ENCODE peak calls at places on chromosomes 13 and 19, in eight cellular contexts. B is H9, C is ascending aorta, U is natural killer cell, G is foreskin fibroblast, P is heart right ventricle, R is activated B cell treated with CpG ODN at 0.5 μM for 24 hours, K is IMR-90. F is an unnamed sample.
A peak's percentile ranks its signal among the peaks of the same experiment; 100 is the strongest.

GRCh38 chr13:95115525-95115924 is 185.7 kb downstream of the ABCC4 start:
- DNase-seq in B (no peak), C (no peak), U (no peak), G (no peak), P (no peak), R (no peak), K (no peak), F (no peak)

GRCh38 chr13:20588529-20589110 is 21.7 kb downstream of the IFT88 start:
- DNase-seq in B (no peak), C (no peak), U (no peak), G (no peak), P (no peak), R (no peak), K (no peak), F (no peak)

GRCh38 chr13:56659041-56659471 is 481.7 kb upstream of the PRR20A start:
- DNase-seq in B (no peak), C (no peak), U (no peak), G (no peak), P (no peak), R (no peak), K (no peak), F (no peak)

GRCh38 chr19:388691-389090 is 20.3 kb downstream of the C2CD4C start:
- DNase-seq in B (no peak), C (no peak), U (no peak), G (no peak), P (no peak), R (no peak), K (no peak), F (no peak)

GRCh38 chr19:35845215-35846037 is 6.9 kb downstream of the NPHS1 start:
- DNase-seq in B (peak; percentile 70), C (no peak), U (no peak), G (peak; percentile 36), P (no peak), R (no peak), K (no peak), F (peak; percentile 43)

GRCh38 chr13:101474419-101474957 is 22.0 kb downstream of the ITGBL1 start:
- DNase-seq in B (peak; percentile 60), C (no peak), U (no peak), G (peak; percentile 87), P (no peak), R (no peak), K (peak; percentile 91), F (peak; percentile 41)

GRCh38 chr13:33092422-33092987 is 76.3 kb downstream of the KL start:
- DNase-seq in B (no peak), C (no peak), U (no peak), G (no peak), P (no peak), R (no peak), K (no peak), F (no peak)

GRCh38 chr13:109900320-109900719 is 113.9 kb upstream of the IRS2 start:
- DNase-seq in B (no peak), C (no peak), U (no peak), G (no peak), P (no peak), R (no peak), K (no peak), F (no peak)

GRCh38 chr13:33204130-33204927 is 81.2 kb downstream of the STARD13 start:
- DNase-seq in B (no peak), C (no peak), U (no peak), G (peak; percentile 96), P (peak; percentile 87), R (no peak), K (peak; percentile 90), F (no peak)

GRCh38 chr13:29934531-29935308 is 84.3 kb upstream of the UBL3 start:
- DNase-seq in B (no peak), C (no peak), U (no peak), G (no peak), P (no peak), R (no peak), K (no peak), F (no peak)

GRCh38 chr19:1399745-1400144 is 1.6 kb downstream of the GAMT start:
- DNase-seq in B (no peak), C (no peak), U (no peak), G (no peak), P (no peak), R (no peak), K (no peak), F (no peak)

GRCh38 chr19:51091895-51092873 is 9.5 kb upstream of the KLK14 start:
- DNase-seq in B (no peak), C (no peak), U (no peak), G (no peak), P (no peak), R (no peak), K (no peak), F (no peak)

GRCh38 chr19:870963-871401 is 11.5 kb downstream of the CFD start:
- DNase-seq in B (no peak), C (no peak), U (no peak), G (peak; percentile 38), P (peak; percentile 72), R (no peak), K (peak; percentile 32), F (no peak)

GRCh38 chr13:40096357-40096911 is 441.0 kb downstream of the COG6 start:
- DNase-seq in B (no peak), C (no peak), U (no peak), G (no peak), P (no peak), R (no peak), K (no peak), F (no peak)

GRCh38 chr19:40659116-40659515 is 31.3 kb downstream of the NUMBL start:
- DNase-seq in B (no peak), C (no peak), U (no peak), G (no peak), P (no peak), R (no peak), K (no peak), F (no peak)

GRCh38 chr19:28235606-28236125 is 977.3 kb downstream of the UQCRFS1 start:
- DNase-seq in B (no peak), C (no peak), U (no peak), G (no peak), P (no peak), R (no peak), K (no peak), F (no peak)

GRCh38 chr13:95607363-95607762 is 37.1 kb downstream of the DZIP1 start:
- DNase-seq in B (no peak), C (no peak), U (no peak), G (peak; percentile 62), P (no peak), R (no peak), K (peak; percentile 64), F (no peak)

GRCh38 chr13:65889368-65889767 is 1340.8 kb downstream of the PCDH9 start:
- DNase-seq in B (no peak), C (no peak), U (no peak), G (peak; percentile 51), P (no peak), R (no peak), K (peak; percentile 47), F (no peak)

GRCh38 chr13:30840515-30840914 is 65.6 kb upstream of the MEDAG start:
- DNase-seq in B (no peak), C (no peak), U (no peak), G (peak; percentile 13), P (no peak), R (no peak), K (no peak), F (no peak)

GRCh38 chr13:95180513-95181245 is 120.6 kb downstream of the ABCC4 start:
- DNase-seq in B (no peak), C (no peak), U (no peak), G (no peak), P (no peak), R (no peak), K (no peak), F (no peak)

GRCh38 chr19:32091196-32091595 is 254.2 kb upstream of the ZNF507 start:
- DNase-seq in B (no peak), C (no peak), U (no peak), G (no peak), P (no peak), R (no peak), K (no peak), F (no peak)

GRCh38 chr19:456547-457110 is 4.2 kb downstream of the SHC2 start:
- DNase-seq in B (no peak), C (no peak), U (no peak), G (no peak), P (no peak), R (no peak), K (no peak), F (no peak)

GRCh38 chr13:43787998-43788397 is 1.2 kb upstream of the ENOX1 start:
- DNase-seq in B (no peak), C (no peak), U (no peak), G (peak; percentile 80), P (no peak), R (no peak), K (peak; percentile 52), F (peak; percentile 30)
- TF ChIP-seq CTCF in B (peak; percentile 36), C (no peak), U (no peak), G (peak; percentile 48), P (no peak), R (no peak), K (peak; percentile 50), F (peak; percentile 64)

GRCh38 chr19:44585371-44586141 is 27.8 kb upstream of the IGSF23 start:
- DNase-seq in B (no peak), C (no peak), U (no peak), G (peak; percentile 43), P (no peak), R (no peak), K (peak; percentile 53), F (no peak)

GRCh38 chr19:44592451-44592890 is 20.9 kb upstream of the IGSF23 start:
- DNase-seq in B (no peak), C (no peak), U (no peak), G (peak; percentile 23), P (peak; percentile 39), R (no peak), K (no peak), F (no peak)

GRCh38 chr19:44590245-44591059 is 22.9 kb upstream of the IGSF23 start:
- DNase-seq in B (no peak), C (no peak), U (no peak), G (no peak), P (no peak), R (no peak), K (no peak), F (no peak)

GRCh38 chr19:44588753-44589112 is 24.6 kb upstream of the IGSF23 start:
- DNase-seq in B (no peak), C (no peak), U (no peak), G (no peak), P (no peak), R (no peak), K (no peak), F (no peak)

GRCh38 chr19:44587863-44588752 is 25.3 kb upstream of the IGSF23 start:
- DNase-seq in B (no peak), C (no peak), U (no peak), G (peak; percentile 89), P (no peak), R (no peak), K (peak; percentile 96), F (no peak)
- TF ChIP-seq CTCF in B (no peak), C (no peak), U (no peak), G (peak; percentile 29), P (no peak), R (no peak), K (peak; percentile 71), F (no peak)

GRCh38 chr13:107680115-107680514 is 535.2 kb downstream of the LIG4 start:
- DNase-seq in B (no peak), C (no peak), U (no peak), G (no peak), P (no peak), R (no peak), K (peak; percentile 28), F (no peak)
- TF ChIP-seq CTCF in B (peak; percentile 35), C (no peak), U (no peak), G (no peak), P (no peak), R (no peak), K (no peak), F (no peak)

GRCh38 chr19:46732966-46733692 is 12.7 kb upstream of the FKRP start:
- DNase-seq in B (no peak), C (peak; percentile 47), U (no peak), G (no peak), P (no peak), R (no peak), K (peak; percentile 44), F (no peak)
- TF ChIP-seq CTCF in B (no peak), C (no peak), U (no peak), G (no peak), P (no peak), R (no peak), K (no peak), F (no peak)

F was measured in glutamatergic neuron.